ENCODE peak calls at places on chromosome 15, in seven cellular contexts. J is T-helper 2 cell treated with Interferon-gamma antibody and Interleukin-4, amounts not matched to agents 5 μg/mL and 100 μg/mL, for 36 hours; V is T-cell; S is HEK293T; G is iPS-NIHi11; C is left kidney; O is NCI-H526 treated with DMSO at 0.1 percent for 48 hours. P is an unnamed sample.

GRCh38 chr15:74196175-74196574 is 6.4 kb downstream of the STRA6 start:
- DNase-seq in J (no peak), V (no peak), S (no peak), G (no peak), C (peak), O (no peak), P (no peak)

GRCh38 chr15:45634442-45635190 is at the start of gene SQOR:
- DNase-seq in J (peak), V (peak), S (no peak), G (peak), C (peak), O (no peak), P (peak)

GRCh38 chr15:42549052-42549491 is 434 bp downstream of the HAUS2 start:
- DNase-seq in J (no peak), V (no peak), S (no peak), G (no peak), C (peak), O (no peak), P (peak)

GRCh38 chr15:68653031-68653635 is 74.3 kb downstream of the CORO2B start:
- DNase-seq in J (no peak), V (no peak), S (no peak), G (no peak), C (no peak), O (no peak), P (no peak)

GRCh38 chr15:98898122-98898521 is 109.5 kb downstream of the PGPEP1L start:
- DNase-seq in J (no peak), V (no peak), S (no peak), G (no peak), C (no peak), O (no peak), P (no peak)

GRCh38 chr15:66923438-66923881 is 141.9 kb upstream of the SMAD3 start:
- DNase-seq in J (peak), V (no peak), S (peak), G (peak), C (peak), O (no peak), P (peak)

GRCh38 chr15:63291507-63291906 is 14.1 kb downstream of the APH1B start:
- DNase-seq in J (no peak), V (no peak), S (no peak), G (no peak), C (peak), O (no peak), P (no peak)

GRCh38 chr15:42890161-42890913 is 30.2 kb downstream of the TTBK2 start:
- DNase-seq in J (no peak), V (no peak), S (no peak), G (peak), C (no peak), O (no peak), P (no peak)

GRCh38 chr15:101489633-101490407 is at the start of gene PCSK6:
- DNase-seq in J (no peak), V (no peak), S (peak), G (peak), C (peak), O (no peak), P (no peak)

GRCh38 chr15:50051811-50052419 is 67.1 kb downstream of the ATP8B4 start:
- DNase-seq in J (no peak), V (no peak), S (peak), G (peak), C (peak), O (peak), P (peak)

GRCh38 chr15:73564255-73564654 is 68.9 kb downstream of the NPTN start:
- DNase-seq in J (no peak), V (no peak), S (no peak), G (no peak), C (peak), O (no peak), P (no peak)

GRCh38 chr15:63856711-63857458 is 23.1 kb upstream of the HERC1 start:
- DNase-seq in J (no peak), V (no peak), S (no peak), G (no peak), C (peak), O (no peak), P (no peak)

GRCh38 chr15:91867581-91868026 is 14.1 kb downstream of the SLCO3A1 start:
- DNase-seq in J (no peak), V (no peak), S (no peak), G (peak), C (no peak), O (no peak), P (no peak)

GRCh38 chr15:58549013-58549779 is 117.4 kb downstream of the LIPC start:
- DNase-seq in J (no peak), V (no peak), S (no peak), G (no peak), C (no peak), O (no peak), P (no peak)

GRCh38 chr15:66720206-66721010 is 18.4 kb downstream of the SMAD6 start:
- DNase-seq in J (peak), V (no peak), S (no peak), G (no peak), C (no peak), O (no peak), P (no peak)

GRCh38 chr15:95760508-95760907 is 570.0 kb upstream of the NR2F2 start:
- DNase-seq in J (no peak), V (no peak), S (no peak), G (peak), C (peak), O (no peak), P (no peak)

GRCh38 chr15:73325191-73325980 is 43.4 kb downstream of the HCN4 start:
- DNase-seq in J (peak), V (no peak), S (peak), G (peak), C (no peak), O (no peak), P (peak)

GRCh38 chr15:92930776-92931175 is 30.7 kb downstream of the CHD2 start:
- DNase-seq in J (no peak), V (no peak), S (no peak), G (no peak), C (peak), O (no peak), P (no peak)